ENCODE peak calls at places on chromosomes 12 and 14, in five cellular contexts. U is neuronal stem cell, Z is lower leg skin, Y is lower lobe of right lung, H is right cardiac atrium. O is an unnamed sample.

GRCh38 chr14:39320318-39320717 is 86.6 kb downstream of the MIA2 start:
- DNase-seq in U (no peak), Z (no peak), Y (no peak), H (no peak), O (no peak)

GRCh38 chr12:121214855-121215745 is 5.2 kb downstream of the P2RX4 start:
- DNase-seq in U (no peak), Z (no peak), Y (no peak), H (no peak), O (peak)

GRCh38 chr14:40656301-40656700 is 950.4 kb upstream of the LRFN5 start:
- DNase-seq in U (no peak), Z (no peak), Y (no peak), H (no peak), O (no peak)

GRCh38 chr12:90832427-90832826 is 122.5 kb downstream of the CCER1 start:
- DNase-seq in U (no peak), Z (no peak), Y (no peak), H (no peak), O (no peak)

GRCh38 chr12:69397978-69398377 is 38.4 kb downstream of the YEATS4 start:
- DNase-seq in U (no peak), Z (no peak), Y (no peak), H (no peak), O (no peak)

GRCh38 chr12:18861287-18861858 is 123.5 kb downstream of the CAPZA3 start:
- DNase-seq in U (no peak), Z (no peak), Y (no peak), H (no peak), O (no peak)

GRCh38 chr12:111444314-111444705 is 38.6 kb downstream of the SH2B3 start:
- DNase-seq in U (no peak), Z (peak), Y (no peak), H (no peak), O (peak)

GRCh38 chr14:29528889-29529288 is 398.8 kb downstream of the PRKD1 start:
- DNase-seq in U (no peak), Z (no peak), Y (no peak), H (no peak), O (no peak)

GRCh38 chr12:123752046-123752445 is 10.1 kb upstream of the DNAH10 start:
- DNase-seq in U (no peak), Z (peak), Y (no peak), H (no peak), O (no peak)

GRCh38 chr14:52076334-52076733 is 7.5 kb upstream of the NID2 start:
- DNase-seq in U (no peak), Z (no peak), Y (no peak), H (peak), O (no peak)

GRCh38 chr14:95886366-95886765 is 9.7 kb downstream of the TUNAR start:
- DNase-seq in U (no peak), Z (no peak), Y (no peak), H (no peak), O (no peak)

GRCh38 chr12:50187084-50187900 is 20.1 kb upstream of the CERS5 start:
- DNase-seq in U (no peak), Z (peak), Y (no peak), H (no peak), O (peak)

GRCh38 chr12:52371716-52372115 is 4.4 kb upstream of the KRT85 start:
- DNase-seq in U (no peak), Z (no peak), Y (no peak), H (no peak), O (no peak)

GRCh38 chr14:35254736-35255135 is 37.4 kb upstream of the PSMA6 start:
- DNase-seq in U (no peak), Z (no peak), Y (no peak), H (no peak), O (no peak)

GRCh38 chr12:100897240-100897639 is 102.7 kb downstream of the ANO4 start:
- DNase-seq in U (no peak), Z (no peak), Y (no peak), H (no peak), O (no peak)

GRCh38 chr12:75812341-75813018 is 219.1 kb downstream of the PHLDA1 start:
- DNase-seq in U (no peak), Z (no peak), Y (no peak), H (no peak), O (no peak)

GRCh38 chr12:80756875-80757274 is 40.2 kb downstream of the MYF5 start:
- DNase-seq in U (no peak), Z (no peak), Y (no peak), H (no peak), O (peak)

GRCh38 chr12:71666259-71666658 is 2.2 kb downstream of the THAP2 start:
- DNase-seq in U (no peak), Z (no peak), Y (no peak), H (no peak), O (no peak)

GRCh38 chr12:124792961-124793441 is 70.7 kb downstream of the SCARB1 start:
- DNase-seq in U (no peak), Z (no peak), Y (no peak), H (no peak), O (no peak)

GRCh38 chr12:48988030-48988649 is 10.0 kb downstream of the WNT1 start:
- DNase-seq in U (peak), Z (peak), Y (peak), H (peak), O (no peak)

GRCh38 chr12:26124491-26125450 is at the start of gene BHLHE41:
- DNase-seq in U (peak), Z (peak), Y (peak), H (peak), O (no peak)

GRCh38 chr12:101021911-101022388 is 188.1 kb downstream of the SLC5A8 start:
- DNase-seq in U (no peak), Z (no peak), Y (no peak), H (no peak), O (peak)

GRCh38 chr14:75427126-75427481 is 718 bp upstream of the JDP2 start:
- DNase-seq in U (no peak), Z (no peak), Y (peak), H (peak), O (no peak)

GRCh38 chr12:49920241-49920914 is 16.7 kb upstream of the FAIM2 start:
- DNase-seq in U (no peak), Z (no peak), Y (no peak), H (peak), O (no peak)

DNA sequence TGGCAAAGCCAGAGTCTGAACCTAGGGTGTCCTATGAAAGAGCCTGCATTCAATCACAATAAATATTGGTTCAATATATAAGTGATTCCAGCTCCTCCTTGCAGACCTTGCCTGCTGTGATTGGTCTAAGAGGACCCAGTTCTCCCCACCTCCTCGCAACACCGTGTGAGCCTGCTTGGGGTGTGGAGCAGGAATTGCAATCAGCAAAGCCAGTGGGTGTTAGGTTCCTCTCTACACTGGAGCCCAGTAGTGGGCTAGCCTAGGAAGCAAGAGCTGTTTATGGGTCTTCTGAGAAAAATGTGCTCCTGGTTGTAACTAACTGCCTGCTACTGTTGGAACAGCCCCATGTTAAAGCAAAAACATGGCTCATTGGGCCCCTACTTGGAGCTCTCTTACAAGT is 3.5 kb upstream of the SELPLG start:
- DNase-seq in U (no peak), Z (peak), Y (no peak), H (no peak), O (no peak)
- H3K4me3 ChIP-seq in U (no peak), Z (no peak), Y (no peak), H (no peak), O (no peak)

GRCh38 chr12:32504626-32505025 is 105.3 kb downstream of the FGD4 start:
- DNase-seq in U (no peak), Z (no peak), Y (no peak), H (no peak), O (no peak)

GRCh38 chr12:32505067-32505466 is 105.7 kb downstream of the FGD4 start:
- DNase-seq in U (no peak), Z (no peak), Y (no peak), H (no peak), O (no peak)

GRCh38 chr12:32501835-32502333 is 102.5 kb downstream of the FGD4 start:
- DNase-seq in U (peak), Z (no peak), Y (no peak), H (no peak), O (peak)

GRCh38 chr12:32505546-32505945 is 106.2 kb downstream of the FGD4 start:
- DNase-seq in U (no peak), Z (no peak), Y (no peak), H (no peak), O (no peak)

DNA sequence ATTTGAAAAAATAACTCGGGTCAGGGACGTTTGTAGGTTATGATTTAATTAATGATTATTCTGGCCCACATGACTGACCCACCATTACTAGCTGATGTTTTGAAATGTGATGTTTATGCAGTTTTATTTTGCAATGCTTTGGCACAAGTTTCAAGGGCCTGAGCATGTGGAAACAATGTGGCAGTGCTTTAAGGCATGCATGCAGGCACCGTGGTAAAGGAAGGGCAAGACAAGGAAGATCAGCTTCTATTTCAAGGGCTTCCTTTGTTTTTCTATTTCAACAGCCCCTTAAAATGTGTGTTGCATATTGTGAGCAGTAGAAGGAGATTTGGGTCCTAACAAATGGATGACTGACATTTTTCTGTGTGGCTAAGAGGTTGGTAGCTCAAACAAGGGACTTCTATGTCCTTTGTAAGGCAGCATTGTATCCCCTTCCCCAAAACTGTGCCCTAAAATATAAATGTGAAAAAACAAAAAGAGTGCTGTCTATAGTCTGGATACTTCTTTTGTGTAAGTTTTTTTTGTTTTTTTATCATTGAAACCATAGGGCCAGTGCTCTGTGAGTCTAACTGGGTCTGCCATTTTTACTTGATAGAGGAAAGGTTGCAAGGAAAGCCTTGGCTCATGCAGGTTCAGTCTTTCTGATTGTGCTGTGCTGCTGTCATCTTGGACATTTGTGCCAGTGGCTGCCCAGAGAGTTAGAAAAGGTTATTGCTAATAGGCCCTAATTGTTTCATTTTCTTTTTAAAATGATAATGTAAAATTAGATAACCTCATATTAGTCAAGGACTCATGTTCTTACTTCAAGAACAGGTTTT is 103.5 kb downstream of the FGD4 start:
- DNase-seq in U (no peak), Z (no peak), Y (no peak), H (no peak), O (peak)
- H3K4me3 ChIP-seq in U (peak), Z (no peak), Y (peak), H (peak), O (peak)

GRCh38 chr14:23020143-23021128 is 10.5 kb upstream of the C14orf93 start:
- DNase-seq in U (no peak), Z (no peak), Y (no peak), H (no peak), O (no peak)
- H3K4me3 ChIP-seq in U (no peak), Z (no peak), Y (no peak), H (no peak), O (no peak)

GRCh38 chr14:62768753-62769152 is 276.5 kb downstream of the KCNH5 start:
- DNase-seq in U (no peak), Z (no peak), Y (no peak), H (no peak), O (no peak)

GRCh38 chr14:62759796-62760195 is 285.5 kb downstream of the KCNH5 start:
- DNase-seq in U (no peak), Z (no peak), Y (no peak), H (no peak), O (no peak)

GRCh38 chr14:62763951-62764350 is 281.3 kb downstream of the KCNH5 start:
- DNase-seq in U (no peak), Z (no peak), Y (no peak), H (no peak), O (no peak)
- H3K4me3 ChIP-seq in U (no peak), Z (no peak), Y (no peak), H (no peak), O (no peak)

O was measured in skeletal muscle cell.